ENCODE peak calls at places on chromosomes 4 and X, in four cellular contexts. One of them, this sample, is unnamed.

GRCh38 chrX:42149281-42149680 is 225.9 kb upstream of the CASK start:
- DNase-seq in lower leg skin: no peak
- DNase-seq in heart left ventricle: no peak
- DNase-seq in ovary: no peak
- DNase-seq in this sample: no peak

GRCh38 chr4:100075486-100076270 is 114.6 kb downstream of the DDIT4L start:
- DNase-seq in heart left ventricle: no peak
- DNase-seq in ovary: no peak
- DNase-seq in lower leg skin: no peak
- DNase-seq in this sample: no peak

GRCh38 chr4:176149680-176150079 is 45.7 kb downstream of the SPATA4 start:
- DNase-seq in ovary: no peak
- DNase-seq in heart left ventricle: no peak
- DNase-seq in lower leg skin: no peak
- DNase-seq in this sample: no peak

GRCh38 chrX:17553961-17554482 is 179.0 kb downstream of the NHS start:
- DNase-seq in lower leg skin: no peak
- DNase-seq in ovary: no peak
- DNase-seq in heart left ventricle: no peak
- DNase-seq in this sample: no peak

GRCh38 chr4:122480655-122481487 is 24.3 kb upstream of the IL2 start:
- DNase-seq in ovary: no peak
- DNase-seq in lower leg skin: no peak
- DNase-seq in heart left ventricle: no peak
- DNase-seq in this sample: peak

GRCh38 chr4:72857216-72857615 is 212.3 kb downstream of the COX18 start:
- DNase-seq in lower leg skin: no peak
- DNase-seq in heart left ventricle: no peak
- DNase-seq in ovary: no peak
- DNase-seq in this sample: no peak

GRCh38 chr4:170007113-170007512 is 19.1 kb downstream of the MFAP3L start:
- DNase-seq in ovary: no peak
- DNase-seq in heart left ventricle: no peak
- DNase-seq in lower leg skin: no peak
- DNase-seq in this sample: peak

GRCh38 chrX:103918050-103918449 is 44.4 kb upstream of the TMSB15B start:
- DNase-seq in lower leg skin: no peak
- DNase-seq in heart left ventricle: no peak
- DNase-seq in ovary: peak
- DNase-seq in this sample: peak

GRCh38 chrX:153933751-153934472 is 925 bp downstream of the NAA10 start:
- DNase-seq in ovary: no peak
- DNase-seq in lower leg skin: no peak
- DNase-seq in heart left ventricle: no peak
- DNase-seq in this sample: peak

GRCh38 chr4:68383115-68383514 is 33.2 kb upstream of the YTHDC1 start:
- DNase-seq in lower leg skin: no peak
- DNase-seq in heart left ventricle: no peak
- DNase-seq in ovary: no peak
- DNase-seq in this sample: no peak

GRCh38 chr4:119656986-119657635 is 28.5 kb upstream of the PDE5A start:
- DNase-seq in heart left ventricle: no peak
- DNase-seq in lower leg skin: no peak
- DNase-seq in ovary: no peak
- DNase-seq in this sample: no peak

GRCh38 chrX:70183091-70183490 is 5.8 kb downstream of the DGAT2L6 start:
- DNase-seq in ovary: no peak
- DNase-seq in lower leg skin: no peak
- DNase-seq in heart left ventricle: no peak
- DNase-seq in this sample: no peak
- H3K4me3 ChIP-seq in ovary: no peak
- H3K4me3 ChIP-seq in lower leg skin: no peak
- H3K4me3 ChIP-seq in heart left ventricle: no peak
- H3K4me3 ChIP-seq in this sample: no peak

GRCh38 chr4:2907706-2908293 is 55.4 kb downstream of the NOP14 start:
- DNase-seq in heart left ventricle: no peak
- DNase-seq in ovary: no peak
- DNase-seq in lower leg skin: no peak
- DNase-seq in this sample: no peak

GRCh38 chr4:2908686-2909085 is 54.5 kb downstream of the NOP14 start:
- DNase-seq in lower leg skin: no peak
- DNase-seq in heart left ventricle: no peak
- DNase-seq in ovary: no peak
- DNase-seq in this sample: no peak

GRCh38 chr4:2911868-2912267 is 51.3 kb downstream of the NOP14 start:
- DNase-seq in lower leg skin: no peak
- DNase-seq in heart left ventricle: no peak
- DNase-seq in ovary: no peak
- DNase-seq in this sample: no peak

GRCh38 chr4:2909583-2909982 is 53.6 kb downstream of the NOP14 start:
- DNase-seq in heart left ventricle: no peak
- DNase-seq in lower leg skin: no peak
- DNase-seq in ovary: no peak
- DNase-seq in this sample: no peak

DNA sequence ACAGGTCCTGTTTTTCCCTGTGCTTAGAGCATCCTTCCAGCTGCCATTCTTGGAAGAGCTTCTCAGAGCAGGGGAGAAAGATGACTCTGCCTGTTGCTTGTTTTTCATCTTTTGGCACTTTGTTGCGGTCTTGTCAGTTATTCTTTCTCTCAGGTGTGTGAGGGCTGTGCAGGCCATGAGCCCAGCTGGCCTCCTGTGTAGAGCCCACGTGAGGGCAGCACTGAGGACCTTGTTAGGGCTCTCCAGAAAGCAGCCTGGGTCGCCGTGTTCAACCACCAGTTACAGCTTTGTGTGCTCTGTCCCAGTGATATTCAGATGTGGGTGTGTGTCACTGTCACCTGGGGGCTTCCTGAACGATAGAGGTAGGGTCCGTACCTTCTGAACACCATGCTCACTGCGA is 52.8 kb downstream of the NOP14 start:
- DNase-seq in lower leg skin: no peak
- DNase-seq in ovary: no peak
- DNase-seq in heart left ventricle: no peak
- DNase-seq in this sample: no peak
- TF ChIP-seq CTCF in lower leg skin: no peak
- TF ChIP-seq CTCF in ovary: no peak
- TF ChIP-seq CTCF in heart left ventricle: no peak
- TF ChIP-seq CTCF in this sample: no peak

GRCh38 chr4:101227715-101228114 is 119.6 kb downstream of the PPP3CA start:
- DNase-seq in ovary: no peak
- DNase-seq in lower leg skin: no peak
- DNase-seq in heart left ventricle: no peak
- DNase-seq in this sample: no peak
- H3K4me3 ChIP-seq in ovary: no peak
- H3K4me3 ChIP-seq in lower leg skin: no peak
- H3K4me3 ChIP-seq in heart left ventricle: no peak
- H3K4me3 ChIP-seq in this sample: no peak

DNA sequence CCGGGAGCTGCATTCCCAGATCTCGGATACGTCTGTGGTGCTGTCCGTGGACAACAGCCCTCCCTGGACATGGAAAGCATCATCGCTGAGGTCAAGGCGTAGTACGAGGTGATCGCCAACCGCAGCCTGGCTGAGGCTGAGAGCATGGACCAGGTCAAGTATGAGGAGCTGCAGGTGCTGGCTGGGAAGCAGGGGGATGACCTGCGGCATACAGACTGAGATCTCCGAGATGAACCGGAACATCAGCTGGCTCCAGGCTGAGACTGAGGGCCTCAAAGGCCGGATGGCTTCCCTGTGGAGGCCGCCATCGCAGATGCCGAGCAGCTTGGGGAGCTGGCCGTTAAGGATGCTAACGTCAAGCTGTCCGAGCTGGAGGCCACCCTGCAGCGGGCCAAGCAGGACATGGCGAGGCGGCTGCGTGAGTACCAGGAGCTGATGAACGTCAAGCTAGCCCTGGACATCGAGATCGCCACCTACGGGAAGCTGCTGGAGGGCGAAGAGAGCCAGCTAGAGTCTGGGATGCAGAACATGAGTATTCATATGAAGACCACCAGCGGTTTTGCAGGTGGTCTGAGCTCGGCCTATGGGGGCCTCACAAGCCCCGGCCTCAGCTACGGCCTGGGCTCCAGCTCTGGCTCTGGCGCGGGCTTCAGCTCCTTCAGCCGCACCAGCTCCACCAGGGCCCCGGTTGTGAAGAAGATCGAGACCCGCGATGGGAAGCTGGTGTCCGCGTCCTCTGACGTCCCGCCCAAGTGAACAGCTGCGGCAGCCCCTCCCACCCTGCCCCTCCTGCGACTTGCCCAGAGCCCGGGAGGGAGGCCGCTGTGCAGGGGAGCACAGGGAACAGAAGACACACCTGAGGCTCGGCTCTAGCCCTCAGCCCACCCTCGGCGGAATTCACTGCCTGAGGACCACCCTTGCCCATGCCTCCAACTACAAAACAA is 29.4 kb upstream of the GABRA3 start:
- DNase-seq in heart left ventricle: no peak
- DNase-seq in lower leg skin: no peak
- DNase-seq in ovary: no peak
- DNase-seq in this sample: no peak
- TF ChIP-seq CTCF in heart left ventricle: no peak
- TF ChIP-seq CTCF in lower leg skin: no peak
- TF ChIP-seq CTCF in ovary: no peak
- TF ChIP-seq CTCF in this sample: no peak

This sample was measured in NB4.